ENCODE peak calls at places on chromosomes 5 and 9, in ten cellular contexts. One of them, this sample, is unnamed.

GRCh38 chr9:96217756-96218693 is 84.0 kb downstream of the HSD17B3 start:
- DNase-seq in dorsolateral prefrontal cortex: peak
- DNase-seq in heart right ventricle: peak
- DNase-seq in cardiac muscle cell: peak
- DNase-seq in pancreas: peak
- DNase-seq in fibroblast of pulmonary artery: peak
- DNase-seq in IMR-90: peak
- DNase-seq in foreskin fibroblast: peak
- DNase-seq in H1: no peak
- DNase-seq in uterus: peak
- DNase-seq in this sample: peak

GRCh38 chr9:7452378-7452777 is 347.2 kb downstream of the DMAC1 start:
- DNase-seq in dorsolateral prefrontal cortex: no peak
- DNase-seq in heart right ventricle: no peak
- DNase-seq in cardiac muscle cell: no peak
- DNase-seq in pancreas: no peak
- DNase-seq in fibroblast of pulmonary artery: no peak
- DNase-seq in IMR-90: peak
- DNase-seq in foreskin fibroblast: peak
- DNase-seq in H1: no peak
- DNase-seq in uterus: no peak
- DNase-seq in this sample: peak

GRCh38 chr5:64331597-64332277 is 166.1 kb downstream of the RNF180 start:
- DNase-seq in dorsolateral prefrontal cortex: no peak
- DNase-seq in heart right ventricle: peak
- DNase-seq in cardiac muscle cell: no peak
- DNase-seq in pancreas: peak
- DNase-seq in fibroblast of pulmonary artery: no peak
- DNase-seq in IMR-90: no peak
- DNase-seq in foreskin fibroblast: no peak
- DNase-seq in H1: no peak
- DNase-seq in uterus: no peak
- DNase-seq in this sample: no peak

GRCh38 chr9:15915711-15916110 is 362.9 kb downstream of the CCDC171 start:
- DNase-seq in dorsolateral prefrontal cortex: no peak
- DNase-seq in heart right ventricle: no peak
- DNase-seq in cardiac muscle cell: no peak
- DNase-seq in pancreas: no peak
- DNase-seq in fibroblast of pulmonary artery: peak
- DNase-seq in IMR-90: no peak
- DNase-seq in foreskin fibroblast: peak
- DNase-seq in H1: no peak
- DNase-seq in uterus: no peak
- DNase-seq in this sample: no peak

GRCh38 chr5:151070449-151070848 is 10.4 kb downstream of the TNIP1 start:
- DNase-seq in dorsolateral prefrontal cortex: no peak
- DNase-seq in heart right ventricle: no peak
- DNase-seq in cardiac muscle cell: no peak
- DNase-seq in pancreas: no peak
- DNase-seq in fibroblast of pulmonary artery: no peak
- DNase-seq in IMR-90: peak
- DNase-seq in foreskin fibroblast: peak
- DNase-seq in H1: no peak
- DNase-seq in uterus: no peak
- DNase-seq in this sample: peak

GRCh38 chr9:119501374-119501773 is 132.1 kb upstream of the BRINP1 start:
- DNase-seq in dorsolateral prefrontal cortex: no peak
- DNase-seq in heart right ventricle: no peak
- DNase-seq in cardiac muscle cell: no peak
- DNase-seq in pancreas: no peak
- DNase-seq in fibroblast of pulmonary artery: no peak
- DNase-seq in IMR-90: no peak
- DNase-seq in foreskin fibroblast: no peak
- DNase-seq in H1: no peak
- DNase-seq in uterus: no peak
- DNase-seq in this sample: no peak

GRCh38 chr5:2611561-2612096 is 139.8 kb downstream of the IRX2 start:
- DNase-seq in dorsolateral prefrontal cortex: no peak
- DNase-seq in heart right ventricle: no peak
- DNase-seq in cardiac muscle cell: no peak
- DNase-seq in pancreas: no peak
- DNase-seq in fibroblast of pulmonary artery: no peak
- DNase-seq in IMR-90: no peak
- DNase-seq in foreskin fibroblast: no peak
- DNase-seq in H1: no peak
- DNase-seq in uterus: no peak
- DNase-seq in this sample: no peak

GRCh38 chr9:126667190-126668055 is 53.7 kb downstream of the LMX1B start:
- DNase-seq in dorsolateral prefrontal cortex: no peak
- DNase-seq in heart right ventricle: no peak
- DNase-seq in cardiac muscle cell: no peak
- DNase-seq in pancreas: no peak
- DNase-seq in fibroblast of pulmonary artery: no peak
- DNase-seq in IMR-90: no peak
- DNase-seq in foreskin fibroblast: no peak
- DNase-seq in H1: no peak
- DNase-seq in uterus: no peak
- DNase-seq in this sample: no peak

GRCh38 chr9:26334709-26335108 is 557.9 kb downstream of the CAAP1 start:
- DNase-seq in dorsolateral prefrontal cortex: no peak
- DNase-seq in heart right ventricle: no peak
- DNase-seq in cardiac muscle cell: no peak
- DNase-seq in pancreas: no peak
- DNase-seq in fibroblast of pulmonary artery: no peak
- DNase-seq in IMR-90: no peak
- DNase-seq in foreskin fibroblast: no peak
- DNase-seq in H1: no peak
- DNase-seq in uterus: no peak
- DNase-seq in this sample: no peak

GRCh38 chr5:76367623-76368366 is 35.3 kb upstream of the IQGAP2 start:
- DNase-seq in dorsolateral prefrontal cortex: no peak
- DNase-seq in heart right ventricle: no peak
- DNase-seq in cardiac muscle cell: no peak
- DNase-seq in pancreas: no peak
- DNase-seq in fibroblast of pulmonary artery: no peak
- DNase-seq in IMR-90: peak
- DNase-seq in foreskin fibroblast: peak
- DNase-seq in H1: no peak
- DNase-seq in uterus: no peak
- DNase-seq in this sample: no peak

GRCh38 chr5:41048986-41049385 is 22.2 kb downstream of the MROH2B start:
- DNase-seq in dorsolateral prefrontal cortex: no peak
- DNase-seq in heart right ventricle: no peak
- DNase-seq in cardiac muscle cell: no peak
- DNase-seq in pancreas: no peak
- DNase-seq in fibroblast of pulmonary artery: no peak
- DNase-seq in IMR-90: no peak
- DNase-seq in foreskin fibroblast: no peak
- DNase-seq in H1: no peak
- DNase-seq in uterus: no peak
- DNase-seq in this sample: no peak

GRCh38 chr5:38029431-38030065 is 189.7 kb upstream of the GDNF start:
- DNase-seq in dorsolateral prefrontal cortex: no peak
- DNase-seq in heart right ventricle: no peak
- DNase-seq in cardiac muscle cell: no peak
- DNase-seq in pancreas: no peak
- DNase-seq in fibroblast of pulmonary artery: no peak
- DNase-seq in IMR-90: no peak
- DNase-seq in foreskin fibroblast: no peak
- DNase-seq in H1: no peak
- DNase-seq in uterus: no peak
- DNase-seq in this sample: no peak

GRCh38 chr5:38023353-38023752 is 183.5 kb upstream of the GDNF start:
- DNase-seq in dorsolateral prefrontal cortex: no peak
- DNase-seq in heart right ventricle: no peak
- DNase-seq in cardiac muscle cell: no peak
- DNase-seq in pancreas: no peak
- DNase-seq in fibroblast of pulmonary artery: no peak
- DNase-seq in IMR-90: no peak
- DNase-seq in foreskin fibroblast: no peak
- DNase-seq in H1: no peak
- DNase-seq in uterus: no peak
- DNase-seq in this sample: no peak

GRCh38 chr5:38018011-38018410 is 178.2 kb upstream of the GDNF start:
- DNase-seq in dorsolateral prefrontal cortex: no peak
- DNase-seq in heart right ventricle: no peak
- DNase-seq in cardiac muscle cell: no peak
- DNase-seq in pancreas: no peak
- DNase-seq in fibroblast of pulmonary artery: no peak
- DNase-seq in IMR-90: no peak
- DNase-seq in foreskin fibroblast: no peak
- DNase-seq in H1: no peak
- DNase-seq in uterus: no peak
- DNase-seq in this sample: peak

GRCh38 chr5:38022621-38023020 is 182.8 kb upstream of the GDNF start:
- DNase-seq in dorsolateral prefrontal cortex: no peak
- DNase-seq in heart right ventricle: no peak
- DNase-seq in cardiac muscle cell: no peak
- DNase-seq in pancreas: no peak
- DNase-seq in fibroblast of pulmonary artery: no peak
- DNase-seq in IMR-90: no peak
- DNase-seq in foreskin fibroblast: no peak
- DNase-seq in H1: no peak
- DNase-seq in uterus: no peak
- DNase-seq in this sample: no peak

GRCh38 chr5:38023799-38024198 is 184.0 kb upstream of the GDNF start:
- DNase-seq in dorsolateral prefrontal cortex: no peak
- DNase-seq in heart right ventricle: no peak
- DNase-seq in cardiac muscle cell: no peak
- DNase-seq in pancreas: no peak
- DNase-seq in fibroblast of pulmonary artery: no peak
- DNase-seq in IMR-90: no peak
- DNase-seq in foreskin fibroblast: peak
- DNase-seq in H1: no peak
- DNase-seq in uterus: no peak
- DNase-seq in this sample: peak
- TF ChIP-seq CTCF in dorsolateral prefrontal cortex: peak
- TF ChIP-seq CTCF in heart right ventricle: peak
- TF ChIP-seq CTCF in cardiac muscle cell: no peak
- TF ChIP-seq CTCF in pancreas: no peak
- TF ChIP-seq CTCF in fibroblast of pulmonary artery: no peak
- TF ChIP-seq CTCF in IMR-90: peak
- TF ChIP-seq CTCF in foreskin fibroblast: no peak
- TF ChIP-seq CTCF in H1: no peak
- TF ChIP-seq CTCF in uterus: no peak
- TF ChIP-seq CTCF in this sample: peak

GRCh38 chr5:128535225-128535624 is 2.8 kb downstream of the FBN2 start:
- DNase-seq in dorsolateral prefrontal cortex: no peak
- DNase-seq in heart right ventricle: no peak
- DNase-seq in cardiac muscle cell: no peak
- DNase-seq in pancreas: no peak
- DNase-seq in fibroblast of pulmonary artery: no peak
- DNase-seq in IMR-90: no peak
- DNase-seq in foreskin fibroblast: no peak
- DNase-seq in H1: no peak
- DNase-seq in uterus: no peak
- DNase-seq in this sample: peak
- H3K4me3 ChIP-seq in dorsolateral prefrontal cortex: no peak
- H3K4me3 ChIP-seq in heart right ventricle: peak
- H3K4me3 ChIP-seq in cardiac muscle cell: peak
- H3K4me3 ChIP-seq in pancreas: no peak
- H3K4me3 ChIP-seq in fibroblast of pulmonary artery: no peak
- H3K4me3 ChIP-seq in IMR-90: peak
- H3K4me3 ChIP-seq in foreskin fibroblast: peak
- H3K4me3 ChIP-seq in H1: no peak
- H3K4me3 ChIP-seq in uterus: no peak
- H3K4me3 ChIP-seq in this sample: peak

DNA sequence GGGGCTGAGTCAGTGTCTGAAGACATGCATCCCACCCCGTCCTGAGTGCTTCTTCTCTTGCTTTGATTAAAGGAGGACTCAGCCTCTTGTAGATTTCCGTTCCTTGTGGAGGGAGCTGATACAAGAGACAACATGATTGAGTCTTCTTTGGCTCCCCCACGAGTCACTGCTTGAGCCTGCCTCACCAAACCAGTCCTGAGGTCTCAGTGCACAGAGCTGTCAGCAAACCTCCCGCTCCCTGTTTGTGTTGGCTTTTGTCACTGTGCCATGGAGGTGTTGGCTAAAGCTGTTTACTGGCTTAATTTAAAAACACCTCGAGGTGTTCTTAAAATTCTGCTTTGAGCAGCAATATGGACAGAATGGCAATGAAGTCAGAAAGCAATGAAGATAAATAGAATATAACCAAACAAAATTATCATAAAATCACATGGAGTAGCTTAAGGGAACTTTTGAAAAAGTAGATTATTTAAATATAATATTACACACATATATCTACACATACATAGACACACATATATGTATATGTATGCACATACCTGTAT is 234.1 kb upstream of the ANKRD55 start:
- DNase-seq in dorsolateral prefrontal cortex: no peak
- DNase-seq in heart right ventricle: no peak
- DNase-seq in cardiac muscle cell: no peak
- DNase-seq in pancreas: no peak
- DNase-seq in fibroblast of pulmonary artery: no peak
- DNase-seq in IMR-90: no peak
- DNase-seq in foreskin fibroblast: no peak
- DNase-seq in H1: no peak
- DNase-seq in uterus: no peak
- DNase-seq in this sample: no peak
- TF ChIP-seq CTCF in dorsolateral prefrontal cortex: no peak
- TF ChIP-seq CTCF in heart right ventricle: no peak
- TF ChIP-seq CTCF in cardiac muscle cell: no peak
- TF ChIP-seq CTCF in pancreas: no peak
- TF ChIP-seq CTCF in fibroblast of pulmonary artery: no peak
- TF ChIP-seq CTCF in IMR-90: no peak
- TF ChIP-seq CTCF in foreskin fibroblast: no peak
- TF ChIP-seq CTCF in H1: no peak
- TF ChIP-seq CTCF in uterus: no peak
- TF ChIP-seq CTCF in this sample: no peak

GRCh38 chr9:21958833-21959232 is 35.4 kb downstream of the CDKN2A start:
- DNase-seq in dorsolateral prefrontal cortex: no peak
- DNase-seq in heart right ventricle: no peak
- DNase-seq in cardiac muscle cell: no peak
- DNase-seq in pancreas: no peak
- DNase-seq in fibroblast of pulmonary artery: no peak
- DNase-seq in IMR-90: no peak
- DNase-seq in foreskin fibroblast: no peak
- DNase-seq in H1: no peak
- DNase-seq in uterus: no peak
- DNase-seq in this sample: no peak
- H3K4me3 ChIP-seq in dorsolateral prefrontal cortex: no peak
- H3K4me3 ChIP-seq in heart right ventricle: no peak
- H3K4me3 ChIP-seq in cardiac muscle cell: no peak
- H3K4me3 ChIP-seq in pancreas: no peak
- H3K4me3 ChIP-seq in fibroblast of pulmonary artery: no peak
- H3K4me3 ChIP-seq in IMR-90: no peak
- H3K4me3 ChIP-seq in foreskin fibroblast: no peak
- H3K4me3 ChIP-seq in H1: no peak
- H3K4me3 ChIP-seq in uterus: no peak
- H3K4me3 ChIP-seq in this sample: no peak

GRCh38 chr5:92518318-92518913 is 1062.6 kb downstream of the NR2F1-AS1 start:
- DNase-seq in dorsolateral prefrontal cortex: no peak
- DNase-seq in heart right ventricle: no peak
- DNase-seq in cardiac muscle cell: peak
- DNase-seq in pancreas: no peak
- DNase-seq in fibroblast of pulmonary artery: peak
- DNase-seq in IMR-90: peak
- DNase-seq in foreskin fibroblast: peak
- DNase-seq in H1: no peak
- DNase-seq in uterus: no peak
- DNase-seq in this sample: peak
- TF ChIP-seq CTCF in dorsolateral prefrontal cortex: peak
- TF ChIP-seq CTCF in heart right ventricle: peak
- TF ChIP-seq CTCF in cardiac muscle cell: peak
- TF ChIP-seq CTCF in pancreas: peak
- TF ChIP-seq CTCF in fibroblast of pulmonary artery: peak
- TF ChIP-seq CTCF in IMR-90: peak
- TF ChIP-seq CTCF in foreskin fibroblast: peak
- TF ChIP-seq CTCF in H1: peak
- TF ChIP-seq CTCF in uterus: peak
- TF ChIP-seq CTCF in this sample: peak

This sample was measured in fibroblast of villous mesenchyme.